ENCODE peak calls at places on chromosomes 16 and 17, in five cellular contexts. P is hippocampal formation; Y is T-helper 1 cell; C is kidney; S is stimulated activated CD4-positive, alpha-beta T cell treated with anti-CD3 and anti-CD28 coated beads, Interleukin-1b, Interleukin-23, amount 100 ng/mL, for 24 hours. L is an unnamed sample.

GRCh38 chr16:70493863-70494770 is 29.2 kb downstream of the COG4 start:
- DNase-seq in P (no peak), Y (no peak), C (no peak), S (no peak), L (no peak)

GRCh38 chr16:4315185-4316102 is at the start of gene GLIS2:
- DNase-seq in P (no peak), Y (no peak), C (peak), S (no peak), L (no peak)

GRCh38 chr16:56932588-56933265 is 785 bp downstream of the HERPUD1 start:
- DNase-seq in P (peak), Y (peak), C (peak), S (peak), L (no peak)

GRCh38 chr17:8746501-8747236 is 2.0 kb upstream of the CCDC42 start:
- DNase-seq in P (no peak), Y (no peak), C (no peak), S (no peak), L (no peak)

GRCh38 chr16:67656344-67657016 is 3.6 kb downstream of the ACD start:
- DNase-seq in P (no peak), Y (no peak), C (peak), S (no peak), L (no peak)

GRCh38 chr16:51723016-51723724 is 572.1 kb upstream of the SALL1 start:
- DNase-seq in P (no peak), Y (no peak), C (no peak), S (no peak), L (no peak)

GRCh38 chr17:77440571-77440981 is 299.8 kb downstream of the SEC14L1 start:
- DNase-seq in P (no peak), Y (no peak), C (no peak), S (no peak), L (no peak)

GRCh38 chr17:2054262-2054739 is 602 bp upstream of the HIC1 start:
- DNase-seq in P (no peak), Y (no peak), C (peak), S (no peak), L (no peak)

GRCh38 chr16:49564577-49565224 is 191.1 kb downstream of the C16orf78 start:
- DNase-seq in P (no peak), Y (no peak), C (no peak), S (no peak), L (no peak)

GRCh38 chr16:48885456-48885855 is 275.5 kb upstream of the N4BP1 start:
- DNase-seq in P (no peak), Y (no peak), C (no peak), S (no peak), L (no peak)

GRCh38 chr17:50101346-50102163 is 6.4 kb downstream of the PDK2 start:
- DNase-seq in P (peak), Y (no peak), C (peak), S (no peak), L (no peak)

GRCh38 chr17:16342979-16343378 is 10.3 kb downstream of the CENPV start:
- DNase-seq in P (no peak), Y (no peak), C (no peak), S (no peak), L (no peak)

GRCh38 chr17:75048396-75048933 is 1.4 kb downstream of the KCTD2 start:
- DNase-seq in P (no peak), Y (no peak), C (no peak), S (no peak), L (no peak)

GRCh38 chr16:66905633-66906539 is 12.8 kb downstream of the CDH16 start:
- DNase-seq in P (no peak), Y (peak), C (peak), S (peak), L (no peak)

GRCh38 chr16:732936-733335 is 6.0 kb downstream of the HAGHL start:
- DNase-seq in P (no peak), Y (no peak), C (no peak), S (no peak), L (no peak)

GRCh38 chr16:24609740-24610420 is 70.5 kb downstream of the RBBP6 start:
- DNase-seq in P (peak), Y (no peak), C (peak), S (peak), L (no peak)

GRCh38 chr16:149024-149675 is 3.3 kb upstream of the HBZ start:
- DNase-seq in P (no peak), Y (no peak), C (no peak), S (no peak), L (no peak)

GRCh38 chr17:73255671-73256181 is 6.0 kb downstream of the CPSF4L start:
- DNase-seq in P (peak), Y (peak), C (no peak), S (peak), L (peak)